ENCODE peak calls at places on chromosomes 16 and 17, in four cellular contexts. A is stimulated activated CD4-positive, alpha-beta T cell treated with anti-CD3 and anti-CD28 coated beads, Interleukin-1b, Interleukin-23, amount 100 ng/mL, for 24 hours; K is pons; T is CD8-positive, alpha-beta memory T cell. J is an unnamed sample.

GRCh38 chr17:80027043-80027435 is 8.6 kb downstream of the TBC1D16 start:
- DNase-seq in T (no peak), A (no peak), K (no peak), J (no peak)

GRCh38 chr17:32586666-32587065 is 99.9 kb downstream of the CDK5R1 start:
- DNase-seq in K (no peak), A (no peak), T (no peak), J (peak)

GRCh38 chr17:2613089-2613808 is 19.8 kb downstream of the PAFAH1B1 start:
- DNase-seq in A (no peak), K (no peak), T (no peak), J (no peak)

GRCh38 chr17:50473901-50474300 is 4.8 kb upstream of the RSAD1 start:
- DNase-seq in A (no peak), T (no peak), K (no peak), J (no peak)

GRCh38 chr17:50551884-50552283 is 4.9 kb downstream of the SPATA20 start:
- DNase-seq in A (no peak), K (no peak), T (no peak), J (no peak)

GRCh38 chr16:66385415-66385814 is 18.9 kb downstream of the CDH5 start:
- DNase-seq in T (no peak), A (no peak), K (no peak), J (no peak)

GRCh38 chr17:50841949-50842354 is 6.6 kb downstream of the WFIKKN2 start:
- DNase-seq in A (peak), K (peak), T (peak), J (peak)

GRCh38 chr17:83121921-83122820 is 42.8 kb downstream of the METRNL start:
- DNase-seq in A (no peak), K (no peak), T (no peak), J (no peak)

GRCh38 chr17:19648475-19649406 is at the start of gene ALDH3A2:
- DNase-seq in T (peak), A (peak), K (peak), J (peak)

GRCh38 chr16:81470796-81471636 is 26.4 kb downstream of the CMIP start:
- DNase-seq in K (no peak), A (no peak), T (no peak), J (no peak)

GRCh38 chr17:77210331-77210730 is 69.6 kb downstream of the SEC14L1 start:
- DNase-seq in T (no peak), A (no peak), K (no peak), J (no peak)

GRCh38 chr17:28911411-28912045 is 8.6 kb upstream of the DHRS13 start:
- DNase-seq in A (no peak), K (no peak), T (no peak), J (no peak)

GRCh38 chr17:2602597-2603017 is 9.2 kb downstream of the PAFAH1B1 start:
- DNase-seq in K (no peak), T (no peak), A (no peak), J (peak)

GRCh38 chr17:81400154-81400938 is 5.1 kb downstream of the BAHCC1 start:
- DNase-seq in A (no peak), T (no peak), K (no peak), J (peak)

GRCh38 chr17:79940381-79941087 is 95.1 kb downstream of the TBC1D16 start:
- DNase-seq in A (no peak), T (no peak), K (no peak), J (no peak)

GRCh38 chr16:53625221-53625620 is 78.4 kb downstream of the RPGRIP1L start:
- DNase-seq in A (no peak), K (no peak), T (no peak), J (no peak)

GRCh38 chr16:73095142-73095791 is 47.3 kb upstream of the ZFHX3 start:
- DNase-seq in K (no peak), A (no peak), T (no peak), J (no peak)

GRCh38 chr16:12613131-12613991 is 190.3 kb downstream of the CPPED1 start:
- DNase-seq in A (peak), K (no peak), T (no peak), J (peak)

GRCh38 chr16:47025641-47026040 is 52.2 kb upstream of the DNAJA2 start:
- DNase-seq in A (no peak), T (no peak), K (no peak), J (no peak)

GRCh38 chr16:70476272-70477020 is 22.1 kb downstream of the FCSK start:
- DNase-seq in K (peak), T (no peak), A (peak), J (peak)

GRCh38 chr17:83012873-83013778 is 66.3 kb upstream of the METRNL start:
- DNase-seq in T (no peak), A (no peak), K (no peak), J (peak)

GRCh38 chr16:86798247-86799041 is 220.1 kb downstream of the FOXL1 start:
- DNase-seq in K (no peak), A (no peak), T (no peak), J (peak)

GRCh38 chr16:1492923-1493745 is at the start of gene TELO2:
- DNase-seq in A (peak), K (peak), T (peak), J (peak)

GRCh38 chr17:78133971-78134898 is 3.7 kb downstream of the TMC8 start:
- DNase-seq in K (peak), A (peak), T (peak), J (peak)

GRCh38 chr17:27362909-27363308 is 69.0 kb downstream of the WSB1 start:
- DNase-seq in K (no peak), T (no peak), A (no peak), J (peak)

GRCh38 chr17:64443086-64443760 is 5.7 kb upstream of the MILR1 start:
- DNase-seq in K (no peak), A (no peak), T (no peak), J (no peak)

GRCh38 chr16:3963203-3963602 is 82.7 kb upstream of the CREBBP start:
- DNase-seq in K (no peak), A (no peak), T (peak), J (no peak)

GRCh38 chr17:199806-200603 is 18.6 kb upstream of the DOC2B start:
- DNase-seq in K (no peak), A (no peak), T (no peak), J (no peak)

GRCh38 chr16:17518441-17518840 is 47.7 kb upstream of the XYLT1 start:
- DNase-seq in T (no peak), A (no peak), K (no peak), J (peak)

GRCh38 chr17:76872221-76872873 is 4.1 kb downstream of the MGAT5B start:
- DNase-seq in K (no peak), T (no peak), A (no peak), J (peak)

GRCh38 chr16:89678258-89678657 is 8.2 kb upstream of the CDK10 start:
- DNase-seq in T (no peak), K (no peak), A (no peak), J (no peak)

J was measured in EH.